ENCODE peak calls at places on chromosome 6, in nine cellular contexts. C is ureter, P is psoas muscle, Z is astrocyte of the spinal cord, R is Calu3, X is NCI-H2029 treated with DMSO at 0.1 percent for 48 hours, B is cerebellar nuclear complex, V is cardiac septum, W is AG08395. O is an unnamed sample.

GRCh38 chr6:3585320-3585935 is 128.6 kb upstream of the SLC22A23 start:
- DNase-seq in V (no peak), B (no peak), C (no peak), Z (peak), P (no peak), W (peak), X (no peak), R (no peak), O (no peak)

GRCh38 chr6:158969148-158969547 is 30.9 kb downstream of the RSPH3 start:
- DNase-seq in B (no peak), W (no peak), X (no peak), Z (peak), V (no peak), C (no peak), P (no peak), R (no peak), O (no peak)

GRCh38 chr6:92201618-92202017 is 1217.7 kb downstream of the EPHA7 start:
- DNase-seq in Z (peak), V (no peak), C (no peak), R (no peak), X (no peak), P (no peak), W (no peak), B (no peak), O (no peak)

GRCh38 chr6:30557683-30557981 is 537 bp downstream of the PRR3 start:
- DNase-seq in P (no peak), X (peak), W (peak), V (no peak), R (no peak), B (no peak), Z (no peak), C (no peak), O (no peak)

GRCh38 chr6:135008072-135008940 is 46.3 kb downstream of the HBS1L start:
- DNase-seq in B (no peak), R (no peak), W (no peak), C (no peak), V (no peak), P (no peak), Z (no peak), X (no peak), O (no peak)

GRCh38 chr6:44730771-44731391 is 343.4 kb downstream of the CDC5L start:
- DNase-seq in V (no peak), C (no peak), B (no peak), R (no peak), W (peak), P (no peak), X (no peak), Z (peak), O (no peak)

GRCh38 chr6:5175635-5176034 is 85.1 kb downstream of the LYRM4 start:
- DNase-seq in C (no peak), R (no peak), B (no peak), X (no peak), W (no peak), V (no peak), P (no peak), Z (no peak), O (no peak)

GRCh38 chr6:3962897-3963296 is 113.7 kb downstream of the FAM50B start:
- DNase-seq in B (no peak), R (no peak), W (no peak), V (no peak), Z (peak), C (no peak), X (no peak), P (no peak), O (no peak)

GRCh38 chr6:30151580-30151979 is 9.4 kb downstream of the TRIM10 start:
- DNase-seq in X (no peak), V (no peak), B (no peak), C (no peak), P (no peak), W (no peak), Z (no peak), R (no peak), O (no peak)

GRCh38 chr6:127516676-127517273 is 2.4 kb downstream of the MTCL3 start:
- DNase-seq in B (peak), X (peak), P (no peak), V (no peak), W (peak), C (no peak), R (peak), Z (peak), O (peak)

GRCh38 chr6:158002951-158003853 is 21.5 kb downstream of the SYNJ2 start:
- DNase-seq in C (no peak), X (no peak), B (no peak), V (peak), Z (peak), R (peak), W (peak), P (peak), O (no peak)

GRCh38 chr6:136526196-136526930 is 23.9 kb downstream of the MAP7 start:
- DNase-seq in V (no peak), W (peak), R (no peak), B (peak), X (no peak), C (peak), Z (peak), P (peak), O (peak)

GRCh38 chr6:291148-291696 is 1.1 kb upstream of the DUSP22 start:
- DNase-seq in V (no peak), B (no peak), P (no peak), X (no peak), W (no peak), C (no peak), Z (peak), R (no peak), O (no peak)

GRCh38 chr6:131488780-131489179 is 84.2 kb upstream of the ARG1 start:
- DNase-seq in C (no peak), V (no peak), W (no peak), X (no peak), P (no peak), R (no peak), B (no peak), Z (no peak), O (no peak)

GRCh38 chr6:56693246-56693607 is 50.5 kb upstream of the DST start:
- DNase-seq in P (peak), X (no peak), V (peak), C (peak), Z (peak), R (peak), B (peak), W (peak), O (no peak)

GRCh38 chr6:123203928-123204327 is 207.9 kb downstream of the CLVS2 start:
- DNase-seq in V (no peak), B (no peak), P (no peak), Z (no peak), C (no peak), X (no peak), W (no peak), R (no peak), O (no peak)

GRCh38 chr6:134398453-134398852 is 80.5 kb upstream of the SGK1 start:
- DNase-seq in P (no peak), V (no peak), C (no peak), B (no peak), X (no peak), R (no peak), W (no peak), Z (no peak), O (no peak)

GRCh38 chr6:170152989-170153388 is 137.9 kb downstream of the DLL1 start:
- DNase-seq in R (peak), B (peak), V (no peak), C (no peak), P (peak), Z (peak), W (no peak), X (peak), O (no peak)

GRCh38 chr6:144607998-144608736 is 323.0 kb downstream of the UTRN start:
- DNase-seq in B (no peak), Z (no peak), P (no peak), V (no peak), C (no peak), W (no peak), R (no peak), X (no peak), O (no peak)

GRCh38 chr6:117352466-117353081 is 73.2 kb downstream of the ROS1 start:
- DNase-seq in C (no peak), V (no peak), B (no peak), P (no peak), X (no peak), R (peak), Z (peak), W (peak), O (no peak)

GRCh38 chr6:55445648-55446204 is 118.5 kb downstream of the GFRAL start:
- DNase-seq in X (no peak), R (peak), P (no peak), Z (peak), V (no peak), C (no peak), B (no peak), W (peak), O (peak)

GRCh38 chr6:169669147-169669546 is 32.7 kb downstream of the WDR27 start:
- DNase-seq in W (no peak), P (no peak), R (no peak), C (no peak), V (no peak), X (no peak), Z (no peak), B (no peak), O (no peak)

GRCh38 chr6:2993755-2994317 is 5.9 kb upstream of the NQO2 start:
- DNase-seq in V (peak), R (no peak), C (peak), X (peak), Z (no peak), B (no peak), W (no peak), P (no peak), O (no peak)

GRCh38 chr6:170210651-170211403 is 80.1 kb downstream of the DLL1 start:
- DNase-seq in X (no peak), P (no peak), Z (no peak), R (no peak), W (no peak), V (peak), C (peak), B (no peak), O (peak)

GRCh38 chr6:119479860-119480655 is 130.5 kb upstream of the MAN1A1 start:
- DNase-seq in X (no peak), B (no peak), Z (peak), P (no peak), V (no peak), C (no peak), R (no peak), W (peak), O (no peak)

GRCh38 chr6:152240436-152240835 is 396.7 kb downstream of the SYNE1 start:
- DNase-seq in W (no peak), R (no peak), C (no peak), Z (no peak), B (no peak), X (no peak), V (no peak), P (no peak), O (no peak)

GRCh38 chr6:27532820-27533538 is 60.1 kb upstream of the ZNF184 start:
- DNase-seq in P (no peak), C (no peak), V (no peak), B (no peak), R (no peak), W (peak), Z (peak), X (no peak), O (no peak)

GRCh38 chr6:109816452-109817374 is 125.6 kb downstream of the FIG4 start:
- DNase-seq in B (peak), C (no peak), Z (no peak), R (no peak), W (no peak), P (no peak), X (peak), V (no peak), O (no peak)

GRCh38 chr6:127618729-127619128 is 41.8 kb downstream of the C6orf58 start:
- DNase-seq in Z (peak), B (no peak), P (no peak), R (no peak), X (no peak), W (no peak), C (no peak), V (no peak), O (no peak)

GRCh38 chr6:89999995-90000825 is 105.9 kb downstream of the GJA10 start:
- DNase-seq in V (no peak), W (no peak), B (no peak), X (no peak), P (no peak), C (no peak), Z (no peak), R (no peak), O (no peak)

GRCh38 chr6:33739611-33740010 is 7.1 kb downstream of the IP6K3 start:
- DNase-seq in R (no peak), V (no peak), B (no peak), W (no peak), C (no peak), X (no peak), Z (no peak), P (no peak), O (no peak)

GRCh38 chr6:147548930-147549475 is 40.5 kb downstream of the SAMD5 start:
- DNase-seq in P (no peak), W (no peak), R (no peak), C (no peak), X (no peak), V (no peak), B (no peak), Z (no peak), O (no peak)

GRCh38 chr6:143007626-143008025 is 53.1 kb upstream of the AIG1 start:
- DNase-seq in P (no peak), Z (no peak), C (no peak), W (peak), X (no peak), B (no peak), R (no peak), V (no peak), O (no peak)

GRCh38 chr6:84763397-84764331 is 734 bp downstream of the TBX18 start:
- DNase-seq in X (no peak), V (no peak), W (peak), C (peak), B (no peak), Z (peak), P (peak), R (peak), O (peak)